ENCODE peak calls at places on chromosomes 1 and 21, in five cellular contexts. Q is GM12892; Z is osteocyte; P is activated CD8-positive, alpha-beta T cell treated with anti-CD3 and anti-CD28 coated beads for 36 hours; N is activated T-cell treated with anti-CD3 and anti-CD28 coated beads, Interleukin-2, amount 50 U/mL, for 72 hours. E is an unnamed sample.

GRCh38 chr1:245209658-245210415 is 55.1 kb downstream of the KIF26B start:
- DNase-seq in Q (no peak), Z (no peak), N (no peak), P (no peak), E (no peak)

GRCh38 chr1:240092301-240093119 is 827 bp downstream of the FMN2 start:
- DNase-seq in P (no peak), Q (peak; percentile 13), Z (peak; percentile 89), N (no peak), E (no peak)

GRCh38 chr1:226946841-226947240 is 6.7 kb downstream of the COQ8A start:
- DNase-seq in P (no peak), N (no peak), Z (no peak), Q (no peak), E (no peak)

GRCh38 chr1:63787875-63788274 is 14.1 kb downstream of the ROR1 start:
- DNase-seq in Z (no peak), N (no peak), P (no peak), Q (no peak), E (no peak)

GRCh38 chr1:91406773-91407389 is 2.2 kb upstream of the HFM1 start:
- DNase-seq in Q (no peak), Z (no peak), N (no peak), P (peak; percentile 5), E (no peak)

GRCh38 chr1:27824411-27824810 is 6.2 kb upstream of the PPP1R8 start:
- DNase-seq in P (no peak), Q (no peak), N (no peak), Z (no peak), E (no peak)

GRCh38 chr21:41859297-41859980 is 19.7 kb downstream of the PRDM15 start:
- DNase-seq in P (no peak), Z (no peak), N (no peak), Q (no peak), E (no peak)

GRCh38 chr21:45640888-45641479 is 2.5 kb upstream of the PCBP3 start:
- DNase-seq in P (no peak), Z (no peak), Q (no peak), N (no peak), E (peak; percentile 17)

GRCh38 chr21:37348664-37349063 is 17.9 kb upstream of the DYRK1A start:
- DNase-seq in N (no peak), Q (no peak), Z (no peak), P (no peak), E (no peak)

GRCh38 chr1:50930965-50931737 is 28.9 kb downstream of the FAF1 start:
- DNase-seq in Q (no peak), Z (no peak), N (peak; percentile 5), P (peak; percentile 65), E (no peak)

GRCh38 chr1:58927026-58927721 is 143.3 kb upstream of the JUN start:
- DNase-seq in Q (no peak), Z (peak; percentile 42), N (no peak), P (no peak), E (no peak)

GRCh38 chr1:204513117-204513716 is 3.0 kb upstream of the MDM4 start:
- DNase-seq in N (peak; percentile 40), Z (no peak), P (peak; percentile 67), Q (no peak), E (no peak)

GRCh38 chr1:165481820-165482532 is 37.0 kb upstream of the RXRG start:
- DNase-seq in N (peak; percentile 4), Z (no peak), Q (no peak), P (peak; percentile 21), E (no peak)

GRCh38 chr1:63632110-63632509 is 38.9 kb downstream of the PGM1 start:
- DNase-seq in N (no peak), P (no peak), Z (no peak), Q (no peak), E (no peak)

GRCh38 chr1:186059311-186059710 is 315.7 kb downstream of the TPR start:
- DNase-seq in N (no peak), P (no peak), Q (no peak), Z (no peak), E (no peak)

GRCh38 chr1:20095564-20096434 is 23.5 kb downstream of the PLA2G2D start:
- DNase-seq in Z (no peak), N (no peak), Q (no peak), P (no peak), E (no peak)

GRCh38 chr1:52365091-52365745 is 787 bp downstream of the CC2D1B start:
- DNase-seq in Z (no peak), P (peak; percentile 37), N (peak; percentile 29), Q (no peak), E (peak; percentile 86)